ENCODE peak calls at places on chromosomes 4 and X, in seven cellular contexts. W, J, B, X, F, M and I are unnamed samples.

GRCh38 chr4:45910511-45910910 is 213.3 kb downstream of the GABRG1 start:
- DNase-seq in W (no peak), J (peak; percentile 8), B (no peak), X (no peak), F (no peak), M (no peak), I (no peak)

GRCh38 chr4:158111241-158111640 is 61.6 kb downstream of the GASK1B start:
- DNase-seq in W (no peak), J (no peak), B (no peak), X (no peak), F (no peak), M (no peak), I (no peak)

GRCh38 chr4:126081336-126081735 is 766.6 kb downstream of the FAT4 start:
- DNase-seq in W (no peak), J (no peak), B (no peak), X (no peak), F (no peak), M (no peak), I (no peak)

GRCh38 chr4:151199496-151200190 is 77.3 kb upstream of the PRSS48 start:
- DNase-seq in W (no peak), J (no peak), B (peak; percentile 25), X (no peak), F (no peak), M (no peak), I (peak; percentile 73)

GRCh38 chrX:153573999-153574398 is 24.9 kb downstream of the CCNQ start:
- DNase-seq in W (no peak), J (no peak), B (no peak), X (no peak), F (no peak), M (no peak), I (no peak)

GRCh38 chrX:48957477-48957826 is at the start of gene OTUD5:
- DNase-seq in W (no peak), J (no peak), B (peak; percentile 19), X (peak; percentile 80), F (no peak), M (peak; percentile 93), I (peak; percentile 65)

GRCh38 chrX:86066998-86067397 is 19.6 kb upstream of the CHM start:
- DNase-seq in W (no peak), J (no peak), B (no peak), X (no peak), F (no peak), M (no peak), I (no peak)

GRCh38 chr4:145034727-145035211 is 63.2 kb downstream of the ANAPC10 start:
- DNase-seq in W (no peak), J (no peak), B (no peak), X (no peak), F (no peak), M (no peak), I (no peak)

GRCh38 chrX:10447577-10448214 is 172.7 kb downstream of the MID1 start:
- DNase-seq in W (no peak), J (no peak), B (no peak), X (no peak), F (no peak), M (no peak), I (no peak)

GRCh38 chrX:16838202-16839066 is 31.7 kb downstream of the RBBP7 start:
- DNase-seq in W (no peak), J (peak; percentile 66), B (no peak), X (no peak), F (no peak), M (no peak), I (no peak)

GRCh38 chr4:77859256-77859655 is 3.4 kb upstream of the MRPL1 start:
- DNase-seq in W (no peak), J (no peak), B (no peak), X (no peak), F (no peak), M (no peak), I (no peak)

GRCh38 chr4:120754590-120754989 is 167.9 kb downstream of the PRDM5 start:
- DNase-seq in W (no peak), J (peak; percentile 27), B (no peak), X (no peak), F (no peak), M (no peak), I (no peak)

GRCh38 chrX:48785525-48786214 is 720 bp upstream of the GATA1 start:
- DNase-seq in W (no peak), J (no peak), B (no peak), X (no peak), F (no peak), M (no peak), I (no peak)

GRCh38 chr4:5747746-5748365 is 36.9 kb downstream of the EVC start:
- DNase-seq in W (no peak), J (no peak), B (no peak), X (no peak), F (peak; percentile 29), M (no peak), I (no peak)

GRCh38 chr4:159856451-159856850 is 753.6 kb downstream of the RAPGEF2 start:
- DNase-seq in W (no peak), J (peak; percentile 54), B (no peak), X (no peak), F (no peak), M (no peak), I (no peak)

GRCh38 chr4:15714616-15715015 is 11.8 kb downstream of the BST1 start:
- DNase-seq in W (no peak), J (no peak), B (no peak), X (no peak), F (no peak), M (no peak), I (no peak)

GRCh38 chrX:130051176-130051845 is 59.0 kb downstream of the ELF4 start:
- DNase-seq in W (no peak), J (no peak), B (no peak), X (no peak), F (no peak), M (no peak), I (no peak)

GRCh38 chrX:67555578-67556203 is 11.9 kb downstream of the AR start:
- DNase-seq in W (peak; percentile 30), J (peak; percentile 26), B (no peak), X (no peak), F (no peak), M (no peak), I (no peak)

GRCh38 chrX:35115205-35115604 is 172.6 kb downstream of the FAM47B start:
- DNase-seq in W (no peak), J (no peak), B (no peak), X (no peak), F (no peak), M (no peak), I (no peak)

DNA sequence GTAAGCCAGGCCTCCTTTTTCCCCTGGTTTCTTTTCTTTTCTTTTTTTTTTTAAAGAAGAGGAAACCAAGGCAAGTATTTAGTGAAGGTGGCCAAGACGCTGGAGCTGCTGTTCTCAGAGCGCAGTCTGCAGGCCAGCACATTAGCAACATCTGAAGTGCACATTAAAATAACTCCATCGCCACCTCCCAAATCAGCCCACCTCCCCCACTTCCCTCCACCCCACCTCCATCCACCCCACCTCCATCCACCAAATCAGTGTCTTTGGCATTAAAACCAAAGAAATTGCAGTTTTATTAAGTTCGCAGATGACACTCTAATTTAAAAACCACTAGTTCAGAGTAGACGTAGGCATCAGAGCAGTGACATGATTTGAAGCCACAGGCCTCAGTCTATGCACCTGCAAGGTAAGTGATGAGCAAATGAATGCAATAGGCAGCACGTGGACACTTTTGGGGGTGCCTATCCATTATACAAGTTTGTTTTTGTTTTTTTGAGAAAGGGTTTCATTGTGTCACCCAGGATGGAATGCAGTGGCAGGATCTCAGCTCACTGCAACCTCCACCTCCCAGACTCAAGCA is 88.1 kb upstream of the TRIM2 start:
- DNase-seq in W (no peak), J (no peak), B (no peak), X (no peak), F (no peak), M (no peak), I (no peak)
- H3K4me3 ChIP-seq in W (peak overlapping the region; percentile 3), J (no peak overlapping the region), B (peak overlapping the region; percentile 34), X (peak overlapping the region; percentile 3), F (no peak overlapping the region), M (peak overlapping the region; percentile 4), I (no peak overlapping the region)

GRCh38 chrX:37472836-37473235 is 98.6 kb upstream of the LANCL3 start:
- DNase-seq in W (no peak), J (no peak), B (no peak), X (no peak), F (no peak), M (no peak), I (no peak)

GRCh38 chrX:37470711-37471110 is 100.8 kb upstream of the LANCL3 start:
- DNase-seq in W (no peak), J (no peak), B (no peak), X (no peak), F (no peak), M (no peak), I (no peak)

GRCh38 chrX:37462346-37462745 is 109.1 kb upstream of the LANCL3 start:
- DNase-seq in W (no peak), J (no peak), B (no peak), X (no peak), F (no peak), M (no peak), I (no peak)

GRCh38 chrX:37468111-37468739 is 103.2 kb upstream of the LANCL3 start:
- DNase-seq in W (no peak), J (no peak), B (no peak), X (no peak), F (no peak), M (no peak), I (no peak)
- H3K4me3 ChIP-seq in W (no peak overlapping the region), J (no peak overlapping the region), B (no peak overlapping the region), X (no peak overlapping the region), F (no peak overlapping the region), M (no peak overlapping the region), I (no peak overlapping the region)

DNA sequence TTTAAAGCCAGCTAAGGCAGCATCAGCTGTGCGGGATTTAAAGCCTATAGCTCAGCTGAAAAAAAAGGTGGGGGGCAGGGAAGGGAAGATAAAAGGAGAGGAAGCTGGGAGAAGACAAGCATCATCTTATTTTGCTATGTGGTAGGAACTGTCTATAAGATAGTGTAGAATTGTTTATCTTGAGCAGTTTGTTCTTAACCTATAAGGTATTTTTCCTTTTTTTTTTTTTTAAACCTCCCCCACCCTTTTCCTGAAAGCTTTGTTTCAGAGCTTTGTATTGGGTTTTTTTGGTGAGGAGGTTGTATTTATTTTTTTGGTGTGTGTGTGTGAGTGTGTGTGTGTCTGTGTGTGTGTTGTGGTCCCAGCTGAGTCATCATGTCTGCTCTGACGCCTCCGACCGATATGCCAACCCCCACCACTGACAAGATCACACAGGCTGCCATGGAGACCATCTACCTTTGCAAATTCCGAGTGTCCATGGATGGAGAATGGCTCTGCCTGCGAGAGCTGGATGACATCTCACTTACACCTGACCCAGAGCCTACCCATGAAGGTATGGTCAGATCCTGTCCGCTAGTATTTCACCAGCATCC is 531 bp downstream of the RUFY3 start:
- DNase-seq in W (no peak), J (no peak), B (no peak), X (peak; percentile 46), F (no peak), M (no peak), I (no peak)
- H3K4me3 ChIP-seq in W (no peak overlapping the region), J (no peak overlapping the region), B (peak overlapping the region; percentile 48), X (peak overlapping the region; percentile 49), F (no peak overlapping the region), M (peak overlapping the region; percentile 30), I (peak overlapping the region; percentile 70)

DNA sequence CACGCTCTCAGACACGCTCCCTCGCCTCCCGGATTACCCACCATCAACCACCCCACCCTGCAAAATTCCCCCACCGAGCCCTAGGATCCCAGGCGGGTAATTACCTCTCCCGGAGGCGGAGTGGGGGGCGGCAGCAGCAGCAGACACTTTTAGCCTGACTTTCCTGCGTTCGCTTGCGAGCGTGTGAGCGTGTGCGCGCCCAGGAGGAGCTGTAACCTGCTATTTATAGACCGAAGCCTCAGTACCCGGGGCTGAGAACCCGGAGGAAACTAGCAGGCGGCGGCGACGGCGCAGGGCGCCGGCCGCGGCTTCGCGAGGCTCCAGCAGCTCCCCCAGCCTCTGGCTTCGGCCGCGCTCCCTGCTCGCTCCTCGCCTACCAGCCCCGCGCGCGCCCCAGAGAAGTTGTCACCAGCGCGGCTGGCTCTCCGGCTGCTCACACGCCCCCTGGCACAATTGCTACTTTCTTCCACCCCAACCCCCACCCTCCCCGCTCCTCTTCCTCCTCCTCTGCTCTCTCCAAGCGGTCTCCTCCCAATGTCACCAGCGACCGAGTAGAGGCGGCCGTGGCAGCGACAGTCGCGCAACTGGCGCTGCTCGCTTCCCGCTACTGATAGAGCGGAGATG is at the start of gene INPP4B:
- DNase-seq in W (peak; percentile 42), J (peak; percentile 83), B (peak; percentile 19), X (peak; percentile 76), F (no peak), M (peak; percentile 76), I (peak; percentile 53)
- H3K4me3 ChIP-seq in W (peak within 1 kb of the TSS; percentile 60), J (peak within 1 kb of the TSS; percentile 59), B (peak within 1 kb of the TSS; percentile 60), X (peak within 1 kb of the TSS; percentile 65), F (peak within 1 kb of the TSS; percentile 32), M (peak within 1 kb of the TSS; percentile 61), I (peak within 1 kb of the TSS; percentile 73)